ENCODE peak calls at places on chromosomes 13 and 19, in nine cellular contexts. J is GM23338, G is AG04450, W is aorta, Z is neural progenitor cell, U is thoracic aorta, B is fibroblast of the aortic adventitia, N is ovary, O is pancreas. M is an unnamed sample.

GRCh38 chr13:114082849-114083645 is 49.4 kb downstream of the RASA3 start:
- DNase-seq in O (no peak), J (no peak), Z (no peak), G (no peak), W (no peak), N (no peak), B (no peak), U (no peak), M (no peak)

GRCh38 chr19:38090561-38090960 is 133.5 kb downstream of the DPF1 start:
- DNase-seq in J (no peak), Z (no peak), G (no peak), O (peak), U (no peak), N (no peak), B (no peak), W (no peak), M (no peak)

GRCh38 chr19:5624154-5624663 is 1.3 kb downstream of the SAFB start:
- DNase-seq in N (peak), B (peak), U (no peak), G (no peak), W (peak), Z (peak), J (peak), O (peak), M (peak)

GRCh38 chr19:33771308-33772101 is 25.2 kb upstream of the KCTD15 start:
- DNase-seq in U (no peak), N (peak), Z (peak), J (peak), G (peak), W (peak), O (peak), B (peak), M (peak)

GRCh38 chr19:13847033-13847899 is 29.7 kb upstream of the NANOS3 start:
- DNase-seq in Z (peak), U (peak), J (peak), O (peak), G (peak), B (peak), N (peak), W (peak), M (peak)

GRCh38 chr19:55777528-55777927 is 8.6 kb downstream of the RFPL4AL1 start:
- DNase-seq in W (no peak), B (no peak), J (peak), N (no peak), O (no peak), U (no peak), G (no peak), Z (no peak), M (no peak)

GRCh38 chr13:22428188-22428828 is 752.5 kb upstream of the SGCG start:
- DNase-seq in Z (no peak), W (no peak), B (peak), J (no peak), O (no peak), G (no peak), U (no peak), N (no peak), M (no peak)

GRCh38 chr19:14136509-14137281 is at the start of gene ASF1B:
- DNase-seq in O (peak), W (peak), U (peak), Z (peak), G (peak), J (peak), N (peak), B (peak), M (peak)

GRCh38 chr19:41531438-41532311 is 44.3 kb upstream of the CEACAM21 start:
- DNase-seq in G (no peak), O (peak), J (no peak), W (peak), N (peak), U (peak), B (peak), Z (no peak), M (no peak)

GRCh38 chr19:10603084-10603872 is 16.2 kb upstream of the AP1M2 start:
- DNase-seq in W (peak), N (peak), U (no peak), B (no peak), J (peak), G (no peak), O (no peak), Z (peak), M (peak)

GRCh38 chr19:6999938-7000732 is 21.1 kb downstream of the MBD3L2B start:
- DNase-seq in J (no peak), U (no peak), W (no peak), G (no peak), N (no peak), O (no peak), B (no peak), Z (no peak), M (no peak)

GRCh38 chr13:27283906-27284523 is 13.4 kb downstream of the RASL11A start:
- DNase-seq in W (no peak), N (no peak), O (peak), U (no peak), G (no peak), J (no peak), B (peak), Z (no peak), M (no peak)

GRCh38 chr13:109743706-109744453 is 42.5 kb downstream of the IRS2 start:
- DNase-seq in N (no peak), J (no peak), U (no peak), W (no peak), G (peak), O (no peak), Z (no peak), B (peak), M (peak)

GRCh38 chr19:7463575-7463974 is 25.3 kb downstream of the PEX11G start:
- DNase-seq in J (no peak), O (no peak), B (no peak), G (no peak), U (no peak), W (no peak), Z (no peak), N (no peak), M (no peak)

GRCh38 chr19:34328982-34329381 is 36.0 kb upstream of the GPI start:
- DNase-seq in G (no peak), W (no peak), U (no peak), J (no peak), N (no peak), O (no peak), Z (no peak), B (no peak), M (no peak)

GRCh38 chr19:4445963-4446668 is 11.5 kb downstream of the UBXN6 start:
- DNase-seq in O (no peak), G (no peak), B (no peak), W (no peak), J (no peak), U (no peak), Z (no peak), N (peak), M (no peak)

GRCh38 chr13:67520886-67521285 is 290.8 kb upstream of the PCDH9 start:
- DNase-seq in N (no peak), O (no peak), Z (no peak), W (no peak), U (no peak), G (no peak), J (no peak), B (no peak), M (no peak)

GRCh38 chr19:35206379-35206778 is 22.2 kb downstream of the FAM187B start:
- DNase-seq in G (no peak), W (no peak), B (no peak), J (no peak), O (no peak), N (no peak), Z (no peak), U (no peak), M (no peak)

DNA sequence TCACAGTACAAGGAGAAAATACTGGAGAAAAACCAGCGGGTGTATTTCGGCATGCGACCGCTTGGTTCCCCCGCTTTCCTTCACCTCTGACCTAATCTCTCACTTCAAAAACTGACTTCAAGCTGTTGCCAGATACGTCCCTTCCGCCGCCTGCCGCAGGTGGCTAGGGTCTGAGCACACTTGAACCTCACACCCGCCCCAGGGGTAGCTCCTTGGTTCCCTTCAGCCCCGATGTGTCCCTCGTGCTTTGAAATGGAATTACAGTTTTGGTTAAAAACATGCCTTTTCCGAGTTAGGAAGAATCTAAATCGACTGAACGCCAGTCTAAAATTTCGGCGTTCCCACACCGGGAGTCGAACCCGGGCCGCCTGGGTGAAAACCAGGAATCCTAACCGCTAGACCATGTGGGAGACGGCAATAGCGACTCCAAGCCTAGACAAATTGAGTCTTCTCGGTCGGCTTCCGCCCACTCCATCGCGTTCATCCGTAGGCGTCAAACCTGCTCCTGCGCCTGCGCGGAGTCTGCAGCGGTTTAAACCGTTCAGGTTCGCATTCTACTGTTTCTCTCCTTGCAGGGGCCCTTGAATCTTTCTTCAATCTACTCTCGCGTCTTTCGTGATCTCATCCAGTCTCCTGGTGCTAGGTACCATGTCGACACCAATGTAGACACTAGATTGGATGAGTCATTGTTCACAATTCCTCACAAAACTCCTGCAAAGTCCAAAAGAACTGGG is 71.5 kb downstream of the NUFIP1 start:
- DNase-seq in Z (peak), B (peak), U (peak), N (peak), W (peak), G (peak), J (peak), O (peak), M (peak)
- H3K4me3 ChIP-seq in Z (peak), B (peak), U (peak), N (peak), W (peak), G (peak), J (peak), O (peak), M (peak)

GRCh38 chr19:32224371-32225244 is 120.8 kb upstream of the ZNF507 start:
- DNase-seq in W (peak), Z (peak), O (peak), N (peak), J (peak), B (peak), G (no peak), U (no peak), M (peak)
- H3K4me3 ChIP-seq in W (no peak), Z (peak), O (no peak), N (no peak), J (peak), B (no peak), G (no peak), U (peak), M (no peak)

DNA sequence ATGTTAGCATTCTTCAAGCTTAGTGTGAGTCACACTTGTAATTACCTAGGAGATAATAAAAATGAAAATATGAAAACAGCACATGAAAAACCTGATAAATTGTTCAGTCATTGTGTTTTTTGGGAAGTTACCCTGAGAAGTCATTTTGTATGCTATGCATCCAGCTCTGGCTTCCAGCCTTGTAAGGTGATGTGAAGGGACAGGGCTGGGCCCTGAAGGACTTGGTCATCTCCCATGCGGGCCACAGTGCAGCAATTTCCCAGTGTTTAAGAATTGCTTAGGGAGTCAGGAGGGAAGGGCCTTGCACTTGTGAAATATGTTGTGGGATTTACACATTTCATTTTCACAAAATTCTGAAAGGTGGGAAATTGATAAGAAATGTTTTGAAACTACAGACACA is 41.3 kb downstream of the ARHGEF7 start:
- DNase-seq in O (no peak), J (no peak), W (no peak), U (no peak), Z (no peak), G (no peak), N (no peak), B (peak), M (no peak)
- H3K4me3 ChIP-seq in O (no peak), J (no peak), W (no peak), U (no peak), Z (no peak), G (no peak), N (no peak), B (no peak), M (no peak)

DNA sequence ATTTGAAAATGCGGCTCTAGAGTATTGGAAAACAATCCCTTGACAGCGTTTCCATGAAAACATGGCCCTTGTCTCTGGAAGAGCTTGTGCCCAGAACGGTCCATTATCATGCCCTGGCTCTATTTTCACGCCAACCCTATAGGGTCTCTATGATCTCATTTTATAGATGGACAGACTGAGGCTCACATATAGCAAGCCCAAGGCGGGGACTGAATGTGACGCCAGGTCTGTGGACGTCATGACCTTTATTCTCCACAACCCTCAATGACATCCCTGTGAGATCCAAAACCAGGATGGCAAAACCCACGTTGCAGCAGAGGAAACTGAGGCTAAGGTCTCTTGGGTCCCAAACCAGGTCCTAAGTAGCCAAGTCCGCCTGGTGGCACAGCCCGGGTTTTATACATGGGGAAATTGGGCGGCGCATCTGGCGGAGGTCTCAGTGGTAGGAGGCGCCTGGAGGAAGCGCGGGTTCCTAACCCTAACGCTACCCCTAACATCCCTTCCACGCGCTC is 425 bp upstream of the COLGALT1 start:
- DNase-seq in J (no peak), G (no peak), U (no peak), N (no peak), W (no peak), Z (no peak), B (no peak), O (no peak), M (no peak)
- H3K4me3 ChIP-seq in J (peak), G (peak), U (peak), N (peak), W (peak), Z (peak), B (peak), O (peak), M (peak)